ENCODE peak calls at places on chromosome 10, in nine cellular contexts. S, X, E, L, K, W, D, P and G are unnamed samples.

GRCh38 chr10:122154733-122155366 is 116.2 kb upstream of the BTBD16 start:
- DNase-seq in S (peak), X (no peak), E (no peak), L (no peak), K (no peak), W (no peak), D (no peak), P (peak), G (no peak)

GRCh38 chr10:96378741-96379140 is 19.9 kb upstream of the OPALIN start:
- DNase-seq in S (no peak), X (no peak), E (no peak), L (no peak), K (no peak), W (no peak), D (no peak), P (no peak), G (no peak)

GRCh38 chr10:97169063-97169462 is 16.7 kb downstream of the SLIT1 start:
- DNase-seq in S (no peak), X (no peak), E (no peak), L (no peak), K (no peak), W (no peak), D (no peak), P (no peak), G (no peak)

GRCh38 chr10:60312818-60313588 is 76.7 kb downstream of the ANK3 start:
- DNase-seq in S (peak), X (no peak), E (no peak), L (no peak), K (peak), W (no peak), D (no peak), P (no peak), G (no peak)

GRCh38 chr10:125878957-125879835 is 1.9 kb downstream of the DHX32 start:
- DNase-seq in S (peak), X (peak), E (no peak), L (peak), K (peak), W (no peak), D (no peak), P (no peak), G (no peak)

GRCh38 chr10:80192553-80192952 is 12.8 kb downstream of the ANXA11 start:
- DNase-seq in S (no peak), X (no peak), E (no peak), L (no peak), K (no peak), W (no peak), D (no peak), P (no peak), G (no peak)

GRCh38 chr10:78805176-78805575 is 263.6 kb upstream of the ZMIZ1 start:
- DNase-seq in S (peak), X (no peak), E (peak), L (peak), K (no peak), W (no peak), D (no peak), P (peak), G (peak)

GRCh38 chr10:74190494-74190893 is 39.5 kb downstream of the ADK start:
- DNase-seq in S (peak), X (no peak), E (no peak), L (no peak), K (no peak), W (no peak), D (no peak), P (no peak), G (no peak)

GRCh38 chr10:46307281-46308112 is 20.7 kb downstream of the ANTXRL start:
- DNase-seq in S (no peak), X (no peak), E (no peak), L (no peak), K (no peak), W (no peak), D (no peak), P (no peak), G (peak)

GRCh38 chr10:29734640-29734979 is 99.8 kb upstream of the SVIL start:
- DNase-seq in S (no peak), X (no peak), E (no peak), L (peak), K (no peak), W (peak), D (no peak), P (no peak), G (no peak)

GRCh38 chr10:102121739-102122372 is 1.7 kb upstream of the LDB1 start:
- DNase-seq in S (peak), X (no peak), E (no peak), L (no peak), K (no peak), W (no peak), D (no peak), P (peak), G (no peak)

GRCh38 chr10:29081971-29082699 is 206.7 kb upstream of the LYZL1 start:
- DNase-seq in S (no peak), X (no peak), E (no peak), L (no peak), K (no peak), W (no peak), D (no peak), P (no peak), G (peak)

GRCh38 chr10:98267894-98268693 is at the start of gene LOXL4:
- DNase-seq in S (no peak), X (no peak), E (no peak), L (peak), K (no peak), W (peak), D (no peak), P (peak), G (no peak)

GRCh38 chr10:19782430-19783089 is 33.7 kb upstream of the PLXDC2 start:
- DNase-seq in S (no peak), X (no peak), E (no peak), L (no peak), K (no peak), W (no peak), D (no peak), P (no peak), G (no peak)

GRCh38 chr10:28951484-28951883 is 274.2 kb downstream of the BAMBI start:
- DNase-seq in S (no peak), X (no peak), E (no peak), L (no peak), K (no peak), W (no peak), D (no peak), P (no peak), G (no peak)

GRCh38 chr10:124592736-124593430 is 131.3 kb downstream of the LHPP start:
- DNase-seq in S (no peak), X (no peak), E (no peak), L (no peak), K (no peak), W (no peak), D (no peak), P (no peak), G (no peak)

GRCh38 chr10:92126100-92126650 is 164.7 kb downstream of the CPEB3 start:
- DNase-seq in S (peak), X (peak), E (no peak), L (no peak), K (no peak), W (no peak), D (no peak), P (no peak), G (no peak)

GRCh38 chr10:7797582-7797981 is 9.6 kb downstream of the ATP5F1C start:
- DNase-seq in S (peak), X (peak), E (no peak), L (peak), K (peak), W (no peak), D (no peak), P (peak), G (no peak)

GRCh38 chr10:3774018-3774813 is 10.8 kb downstream of the KLF6 start:
- DNase-seq in S (peak), X (no peak), E (no peak), L (no peak), K (no peak), W (no peak), D (no peak), P (no peak), G (no peak)

GRCh38 chr10:3775671-3776551 is 9.1 kb downstream of the KLF6 start:
- DNase-seq in S (peak), X (no peak), E (peak), L (peak), K (peak), W (no peak), D (no peak), P (peak), G (no peak)

GRCh38 chr10:3776796-3777571 is 8.0 kb downstream of the KLF6 start:
- DNase-seq in S (peak), X (no peak), E (peak), L (peak), K (peak), W (no peak), D (peak), P (no peak), G (no peak)

GRCh38 chr10:3773465-3774017 is 11.5 kb downstream of the KLF6 start:
- DNase-seq in S (peak), X (no peak), E (no peak), L (no peak), K (no peak), W (no peak), D (no peak), P (no peak), G (no peak)

GRCh38 chr10:3774814-3775670 is 10.0 kb downstream of the KLF6 start:
- DNase-seq in S (peak), X (no peak), E (peak), L (no peak), K (peak), W (no peak), D (peak), P (no peak), G (no peak)
- TF ChIP-seq POLR2A in S (peak), X (no peak), E (no peak), L (no peak), K (no peak), W (peak), D (peak), P (no peak), G (no peak)

DNA sequence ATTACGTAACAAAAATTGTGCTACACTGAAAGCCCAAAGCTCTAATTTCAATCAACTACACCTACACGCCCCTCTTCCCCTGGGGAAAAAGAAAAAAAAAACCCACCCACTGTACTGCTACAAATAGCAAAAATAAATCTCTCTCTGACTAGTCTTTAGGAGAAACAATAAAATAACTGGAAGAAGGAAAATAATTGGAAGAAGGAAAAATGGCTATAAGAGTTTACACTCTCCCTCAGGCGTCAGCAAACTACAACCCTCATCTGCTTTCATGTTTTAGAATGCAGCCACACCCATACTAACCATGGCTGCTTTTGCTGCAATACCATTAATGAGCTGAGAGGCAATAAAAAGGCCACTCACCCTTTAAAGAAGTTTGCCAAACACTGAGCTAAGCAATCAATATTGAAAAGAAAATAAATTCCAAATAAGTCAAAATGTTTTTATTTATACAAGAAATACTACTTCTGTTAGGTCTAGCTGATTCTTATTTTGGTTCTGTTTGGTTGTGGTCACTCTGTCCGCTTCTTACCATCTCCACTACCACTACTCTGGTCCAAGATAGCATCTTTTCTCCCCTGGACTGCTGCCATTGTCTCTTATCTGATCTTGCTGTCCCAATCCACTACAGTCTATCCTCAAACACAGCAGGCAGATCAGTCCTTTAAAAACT is 3.8 kb downstream of the MINDY3 start:
- DNase-seq in S (no peak), X (no peak), E (no peak), L (no peak), K (no peak), W (no peak), D (no peak), P (no peak), G (no peak)
- TF ChIP-seq POLR2A in S (no peak), X (no peak), E (no peak), L (no peak), K (no peak), W (no peak), D (no peak), P (no peak), G (no peak)

DNA sequence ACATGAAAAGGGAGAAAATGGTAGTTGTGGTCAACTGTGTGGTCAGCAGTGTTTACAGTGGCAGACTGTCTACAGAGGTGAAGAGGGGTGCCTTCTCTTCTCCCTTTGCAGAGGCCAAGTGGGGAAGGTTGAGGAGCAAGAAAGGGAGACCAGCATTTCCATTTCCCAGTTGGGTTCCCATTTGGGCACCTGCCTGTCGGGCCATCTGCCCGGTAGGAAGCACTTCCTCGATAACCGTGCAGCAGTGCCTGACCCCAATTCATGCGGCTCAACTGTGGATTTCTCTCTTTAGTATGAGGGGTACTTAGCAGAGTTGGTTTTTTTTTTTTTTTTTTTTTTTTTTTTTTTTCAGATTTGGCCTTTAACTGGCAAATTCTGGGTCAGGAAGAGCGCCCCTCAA is 127.0 kb downstream of the CCDC3 start:
- DNase-seq in S (no peak), X (no peak), E (no peak), L (no peak), K (no peak), W (no peak), D (no peak), P (no peak), G (no peak)
- TF ChIP-seq POLR2A in S (no peak), X (no peak), E (no peak), L (no peak), K (no peak), W (no peak), D (no peak), P (no peak), G (no peak)

GRCh38 chr10:87506988-87507387 is 2.3 kb downstream of the MINPP1 start:
- DNase-seq in S (no peak), X (no peak), E (no peak), L (no peak), K (no peak), W (no peak), D (no peak), P (no peak), G (no peak)
- TF ChIP-seq POLR2A in S (no peak), X (no peak), E (no peak), L (no peak), K (no peak), W (no peak), D (no peak), P (no peak), G (no peak)

GRCh38 chr10:100705139-100705538 is 40.2 kb upstream of the PAX2 start:
- DNase-seq in S (no peak), X (no peak), E (no peak), L (no peak), K (peak), W (no peak), D (no peak), P (no peak), G (peak)

GRCh38 chr10:100710151-100710871 is 35.1 kb upstream of the PAX2 start:
- DNase-seq in S (no peak), X (no peak), E (no peak), L (no peak), K (no peak), W (no peak), D (no peak), P (no peak), G (no peak)

GRCh38 chr10:100707261-100707848 is 38.0 kb upstream of the PAX2 start:
- DNase-seq in S (no peak), X (no peak), E (no peak), L (no peak), K (no peak), W (no peak), D (no peak), P (no peak), G (no peak)

GRCh38 chr10:100709655-100710054 is 35.7 kb upstream of the PAX2 start:
- DNase-seq in S (no peak), X (no peak), E (no peak), L (no peak), K (no peak), W (no peak), D (no peak), P (no peak), G (no peak)

GRCh38 chr10:100709146-100709545 is 36.2 kb upstream of the PAX2 start:
- DNase-seq in S (no peak), X (no peak), E (no peak), L (no peak), K (no peak), W (no peak), D (no peak), P (no peak), G (no peak)
- TF ChIP-seq POLR2A in S (no peak), X (no peak), E (no peak), L (no peak), K (no peak), W (no peak), D (no peak), P (no peak), G (no peak)

GRCh38 chr10:119542990-119543813 is 683 bp upstream of the RGS10 start:
- DNase-seq in S (peak), X (peak), E (peak), L (peak), K (no peak), W (peak), D (no peak), P (peak), G (peak)
- TF ChIP-seq POLR2A in S (no peak), X (no peak), E (no peak), L (no peak), K (no peak), W (no peak), D (peak), P (no peak), G (no peak)